ENCODE peak calls at places on chromosome 14, in seven cellular contexts. R is left lung; L is CD4-positive, alpha-beta memory T cell; K is lower leg skin; A is GM23248; Q is GM23338; U is CD8-positive, alpha-beta T cell. M is an unnamed sample.

GRCh38 chr14:99565383-99565782 is 38.6 kb downstream of the CCDC85C start:
- DNase-seq in L (no peak), Q (no peak), R (no peak), A (no peak), U (no peak), K (no peak), M (no peak)

GRCh38 chr14:97603201-97603600 is 806.0 kb downstream of the VRK1 start:
- DNase-seq in K (no peak), L (peak; percentile 58), R (no peak), Q (no peak), U (peak; percentile 58), A (no peak), M (no peak)

GRCh38 chr14:53355581-53356112 is 202.5 kb upstream of the DDHD1 start:
- DNase-seq in R (no peak), L (no peak), U (no peak), K (no peak), Q (peak; percentile 88), A (peak; percentile 65), M (peak; percentile 66)

GRCh38 chr14:71183856-71184255 is 276.6 kb downstream of the PCNX1 start:
- DNase-seq in K (no peak), U (no peak), A (no peak), L (no peak), R (no peak), Q (no peak), M (no peak)

GRCh38 chr14:90698379-90698869 is 117.8 kb downstream of the TTC7B start:
- DNase-seq in U (no peak), R (no peak), A (peak; percentile 51), Q (no peak), K (peak; percentile 91), L (no peak), M (no peak)

GRCh38 chr14:80978403-80978802 is 23.0 kb downstream of the TSHR start:
- DNase-seq in A (no peak), K (no peak), R (no peak), Q (peak; percentile 5), L (no peak), U (no peak), M (no peak)

GRCh38 chr14:52949711-52950409 is 990 bp downstream of the FERMT2 start:
- DNase-seq in L (peak; percentile 6), Q (no peak), K (no peak), A (peak; percentile 86), U (no peak), R (peak; percentile 42), M (no peak)

GRCh38 chr14:77359626-77360025 is 17.3 kb downstream of the TMED8 start:
- DNase-seq in Q (no peak), U (no peak), A (peak; percentile 4), K (no peak), L (no peak), R (no peak), M (no peak)

GRCh38 chr14:67722293-67722692 is 20.6 kb downstream of the RDH12 start:
- DNase-seq in U (no peak), Q (peak; percentile 74), A (peak; percentile 42), L (no peak), R (no peak), K (no peak), M (no peak)

GRCh38 chr14:88981948-88982347 is 157.5 kb downstream of the TTC8 start:
- DNase-seq in Q (no peak), K (no peak), A (no peak), U (no peak), R (no peak), L (no peak), M (no peak)

GRCh38 chr14:25042362-25043299 is 7.3 kb downstream of the STXBP6 start:
- DNase-seq in U (no peak), K (no peak), A (peak; percentile 72), Q (peak; percentile 80), R (no peak), L (no peak), M (peak; percentile 25)

GRCh38 chr14:103372552-103373304 is 12.5 kb upstream of the MARK3 start:
- DNase-seq in Q (peak; percentile 24), R (peak; percentile 46), A (peak; percentile 99), L (no peak), K (no peak), U (no peak), M (peak; percentile 78)

GRCh38 chr14:61511558-61511924 is 183.8 kb upstream of the HIF1A start:
- DNase-seq in Q (no peak), U (peak; percentile 37), R (no peak), L (peak; percentile 18), K (no peak), A (no peak), M (no peak)

GRCh38 chr14:61106627-61107147 is 125.6 kb downstream of the SLC38A6 start:
- DNase-seq in U (no peak), Q (peak; percentile 44), K (no peak), R (no peak), L (no peak), A (no peak), M (no peak)

GRCh38 chr14:36070056-36071043 is 106.2 kb downstream of the PTCSC3 start:
- DNase-seq in A (peak; percentile 85), Q (peak; percentile 86), R (peak; percentile 66), U (no peak), L (no peak), K (no peak), M (peak; percentile 9)

GRCh38 chr14:54108481-54109471 is 152.2 kb upstream of the BMP4 start:
- DNase-seq in U (no peak), A (peak; percentile 60), R (no peak), K (no peak), L (no peak), Q (no peak), M (peak; percentile 31)

GRCh38 chr14:56205906-56206305 is 87.7 kb downstream of the PELI2 start:
- DNase-seq in K (no peak), L (no peak), U (no peak), Q (no peak), R (no peak), A (no peak), M (no peak)

GRCh38 chr14:85178869-85179268 is 351.1 kb upstream of the FLRT2 start:
- DNase-seq in Q (peak; percentile 82), U (no peak), R (no peak), K (no peak), A (no peak), L (no peak), M (no peak)

GRCh38 chr14:68723808-68724268 is 69.0 kb downstream of the ZFP36L1 start:
- DNase-seq in L (no peak), K (peak; percentile 18), U (no peak), Q (no peak), R (no peak), A (no peak), M (no peak)

GRCh38 chr14:33564774-33565630 is 385.9 kb downstream of the EGLN3 start:
- DNase-seq in A (peak; percentile 58), R (no peak), L (no peak), Q (peak; percentile 25), K (no peak), U (no peak), M (peak; percentile 54)

GRCh38 chr14:35535794-35536112 is 1.8 kb downstream of the INSM2 start:
- DNase-seq in R (no peak), Q (no peak), K (no peak), L (no peak), A (peak; percentile 6), U (no peak), M (no peak)

GRCh38 chr14:50978888-50979287 is 34.6 kb upstream of the PYGL start:
- DNase-seq in R (no peak), A (no peak), L (no peak), Q (no peak), U (no peak), K (no peak), M (no peak)

GRCh38 chr14:21526672-21527319 is 650 bp upstream of the SALL2 start:
- DNase-seq in U (no peak), K (no peak), A (no peak), R (no peak), Q (peak; percentile 97), L (no peak), M (no peak)
- H3K4me3 ChIP-seq in U (peak overlapping the region; percentile 57), K (peak overlapping the region; percentile 33), A (peak overlapping the region; percentile 86), R (peak overlapping the region; percentile 53), Q (peak overlapping the region; percentile 74), L (peak overlapping the region; percentile 67), M (peak overlapping the region; percentile 74)

DNA sequence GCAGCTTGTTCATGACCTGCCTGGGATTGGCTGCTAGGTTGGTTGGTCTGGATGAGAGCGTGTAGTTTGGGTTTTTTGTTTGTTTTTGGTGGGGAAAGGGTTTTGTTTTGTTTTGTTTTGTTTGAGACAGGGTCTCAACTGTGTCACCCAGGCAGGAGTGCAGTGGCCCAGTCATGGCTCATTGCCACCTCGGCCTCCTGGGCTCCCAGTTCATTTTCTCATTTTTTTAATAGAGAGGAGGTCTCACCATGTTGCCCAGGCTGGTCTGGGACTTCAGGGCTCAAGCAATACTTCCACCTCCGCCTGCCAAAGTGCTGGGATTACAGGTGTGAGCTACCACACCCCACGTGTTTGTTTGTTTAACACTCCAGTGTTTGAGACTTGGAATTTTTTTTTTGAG is 3.8 kb downstream of the DYNC1H1 start:
- DNase-seq in A (no peak), K (peak; percentile 79), U (no peak), R (no peak), L (no peak), Q (no peak), M (no peak)
- H3K4me3 ChIP-seq in A (peak overlapping the region; percentile 95), K (no peak overlapping the region), U (no peak overlapping the region), R (no peak overlapping the region), L (no peak overlapping the region), Q (no peak overlapping the region), M (no peak overlapping the region)

DNA sequence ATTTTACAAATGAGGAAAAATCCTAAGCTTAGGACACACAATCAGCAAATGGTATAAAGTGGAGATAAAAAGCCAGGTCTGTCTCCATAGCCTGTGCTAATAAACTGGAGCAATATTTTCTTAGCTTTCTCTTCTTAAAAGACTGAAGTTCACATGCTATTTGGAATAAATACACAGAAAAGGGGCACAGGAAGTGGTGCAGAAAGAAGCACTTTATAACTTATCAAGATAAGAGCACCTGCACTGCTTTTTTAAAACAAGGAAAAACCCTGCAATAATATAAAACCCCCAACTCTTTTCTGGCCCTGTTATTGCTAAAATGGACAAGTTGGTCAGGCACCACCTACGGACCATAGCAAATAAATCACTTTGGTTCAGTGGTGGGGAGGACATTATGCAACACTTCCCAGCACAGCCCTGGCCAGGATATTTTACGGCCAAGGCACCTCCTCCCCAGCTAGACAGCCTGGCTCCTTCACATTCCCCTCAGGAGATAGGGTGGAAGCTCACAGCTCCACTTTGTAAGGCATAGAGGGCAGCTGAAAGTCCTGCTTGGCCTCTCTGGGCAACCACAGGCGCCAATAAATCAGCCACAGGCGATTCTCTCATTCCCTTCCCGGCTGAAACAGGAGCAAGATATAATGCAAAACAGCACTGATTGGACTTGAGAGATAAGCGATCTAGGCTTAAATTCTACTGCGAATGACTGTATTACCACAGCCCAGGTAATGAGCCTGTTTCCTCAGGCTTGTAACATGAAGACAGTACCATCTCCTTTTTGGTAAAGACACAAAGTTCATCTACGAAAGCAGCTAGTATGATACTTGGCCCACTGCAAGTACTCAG is 2.1 kb downstream of the ZBTB25 start:
- DNase-seq in Q (no peak), L (peak; percentile 47), U (no peak), K (peak; percentile 91), R (peak; percentile 53), A (peak; percentile 79), M (peak; percentile 67)
- H3K4me3 ChIP-seq in Q (no peak overlapping the region), L (peak overlapping the region; percentile 77), U (peak overlapping the region; percentile 70), K (no peak overlapping the region), R (peak overlapping the region; percentile 86), A (peak overlapping the region; percentile 91), M (peak overlapping the region; percentile 88)

DNA sequence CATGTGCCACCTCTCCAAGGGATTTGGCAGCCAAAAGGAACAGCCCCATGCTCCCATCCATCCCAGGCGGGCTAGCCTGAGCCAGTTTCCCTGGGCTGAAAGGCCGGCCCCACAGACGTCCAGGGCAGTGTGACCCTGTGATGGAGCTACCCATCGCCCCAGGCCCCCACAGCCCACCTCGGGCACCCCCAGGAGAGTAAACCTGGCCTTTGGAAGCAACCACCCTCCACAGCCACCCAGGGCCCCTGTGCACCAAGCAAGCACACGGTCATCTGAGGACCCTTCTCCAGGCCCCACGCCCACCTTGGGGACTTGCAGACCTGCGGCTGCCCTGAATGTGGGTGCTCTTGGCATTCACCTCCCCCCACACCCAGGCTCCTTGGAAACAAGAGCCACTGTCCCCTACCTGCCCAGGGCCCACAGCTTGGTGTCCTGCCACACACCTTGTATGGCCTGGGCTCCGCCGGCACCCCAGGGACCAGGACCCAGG is 8.4 kb downstream of the AHNAK2 start:
- DNase-seq in Q (no peak), K (no peak), L (no peak), U (no peak), A (no peak), R (no peak), M (no peak)
- H3K4me3 ChIP-seq in Q (no peak overlapping the region), K (peak overlapping the region; percentile 53), L (no peak overlapping the region), U (no peak overlapping the region), A (peak overlapping the region; percentile 78), R (peak overlapping the region; percentile 9), M (peak overlapping the region; percentile 47)